ENCODE peak calls at places on chromosomes 4 and X, in nine cellular contexts. One of them, this sample, is unnamed.

GRCh38 chr4:98687876-98688275 is 29.5 kb upstream of the TSPAN5 start:
- DNase-seq in AG09309: no peak
- DNase-seq in astrocyte of the spinal cord: no peak
- DNase-seq in GM20000: no peak
- DNase-seq in NCI-H510A treated with DMSO at 0.1 percent for 48 hours: no peak
- DNase-seq in heart left ventricle: no peak
- DNase-seq in caudate nucleus: no peak
- DNase-seq in hippocampal formation: no peak
- DNase-seq in psoas muscle: no peak
- DNase-seq in this sample: no peak

GRCh38 chr4:94332983-94333590 is 9.5 kb downstream of the HPGDS start:
- DNase-seq in psoas muscle: no peak
- DNase-seq in GM20000: no peak
- DNase-seq in hippocampal formation: no peak
- DNase-seq in NCI-H510A treated with DMSO at 0.1 percent for 48 hours: no peak
- DNase-seq in astrocyte of the spinal cord: no peak
- DNase-seq in heart left ventricle: no peak
- DNase-seq in caudate nucleus: no peak
- DNase-seq in AG09309: no peak
- DNase-seq in this sample: no peak

GRCh38 chrX:141669689-141670088 is 28.9 kb downstream of the SPANXD start:
- DNase-seq in heart left ventricle: no peak
- DNase-seq in NCI-H510A treated with DMSO at 0.1 percent for 48 hours: no peak
- DNase-seq in AG09309: no peak
- DNase-seq in caudate nucleus: no peak
- DNase-seq in GM20000: no peak
- DNase-seq in psoas muscle: no peak
- DNase-seq in astrocyte of the spinal cord: peak; percentile 21
- DNase-seq in hippocampal formation: peak; percentile 0
- DNase-seq in this sample: no peak

GRCh38 chr4:139514382-139515059 is 41.5 kb downstream of the SETD7 start:
- DNase-seq in heart left ventricle: no peak
- DNase-seq in astrocyte of the spinal cord: no peak
- DNase-seq in NCI-H510A treated with DMSO at 0.1 percent for 48 hours: peak; percentile 65
- DNase-seq in hippocampal formation: no peak
- DNase-seq in caudate nucleus: no peak
- DNase-seq in GM20000: no peak
- DNase-seq in psoas muscle: no peak
- DNase-seq in AG09309: no peak
- DNase-seq in this sample: peak; percentile 78

GRCh38 chr4:150570123-150570522 is 11.8 kb upstream of the MAB21L2 start:
- DNase-seq in psoas muscle: no peak
- DNase-seq in hippocampal formation: no peak
- DNase-seq in caudate nucleus: no peak
- DNase-seq in GM20000: no peak
- DNase-seq in heart left ventricle: no peak
- DNase-seq in NCI-H510A treated with DMSO at 0.1 percent for 48 hours: no peak
- DNase-seq in astrocyte of the spinal cord: no peak
- DNase-seq in AG09309: no peak
- DNase-seq in this sample: no peak

GRCh38 chrX:73963682-73964081 is 340.3 kb upstream of the ZCCHC13 start:
- DNase-seq in AG09309: no peak
- DNase-seq in psoas muscle: peak; percentile 50
- DNase-seq in heart left ventricle: peak; percentile 46
- DNase-seq in caudate nucleus: no peak
- DNase-seq in NCI-H510A treated with DMSO at 0.1 percent for 48 hours: no peak
- DNase-seq in hippocampal formation: no peak
- DNase-seq in GM20000: no peak
- DNase-seq in astrocyte of the spinal cord: no peak
- DNase-seq in this sample: no peak

GRCh38 chrX:8033175-8033574 is 106.0 kb upstream of the PNPLA4 start:
- DNase-seq in hippocampal formation: no peak
- DNase-seq in caudate nucleus: no peak
- DNase-seq in NCI-H510A treated with DMSO at 0.1 percent for 48 hours: peak; percentile 12
- DNase-seq in heart left ventricle: no peak
- DNase-seq in astrocyte of the spinal cord: no peak
- DNase-seq in GM20000: no peak
- DNase-seq in psoas muscle: no peak
- DNase-seq in AG09309: no peak
- DNase-seq in this sample: no peak

GRCh38 chrX:46683023-46683422 is 75.9 kb downstream of the SLC9A7 start:
- DNase-seq in GM20000: no peak
- DNase-seq in AG09309: no peak
- DNase-seq in hippocampal formation: no peak
- DNase-seq in psoas muscle: no peak
- DNase-seq in astrocyte of the spinal cord: no peak
- DNase-seq in caudate nucleus: no peak
- DNase-seq in heart left ventricle: no peak
- DNase-seq in NCI-H510A treated with DMSO at 0.1 percent for 48 hours: no peak
- DNase-seq in this sample: no peak

GRCh38 chr4:38751341-38752043 is 31.3 kb downstream of the TLR10 start:
- DNase-seq in AG09309: no peak
- DNase-seq in psoas muscle: no peak
- DNase-seq in astrocyte of the spinal cord: no peak
- DNase-seq in GM20000: no peak
- DNase-seq in hippocampal formation: no peak
- DNase-seq in heart left ventricle: no peak
- DNase-seq in NCI-H510A treated with DMSO at 0.1 percent for 48 hours: peak; percentile 43
- DNase-seq in caudate nucleus: no peak
- DNase-seq in this sample: peak; percentile 20

GRCh38 chr4:86848136-86848535 is 1.0 kb downstream of the SLC10A6 start:
- DNase-seq in hippocampal formation: no peak
- DNase-seq in NCI-H510A treated with DMSO at 0.1 percent for 48 hours: no peak
- DNase-seq in astrocyte of the spinal cord: peak; percentile 37
- DNase-seq in caudate nucleus: no peak
- DNase-seq in heart left ventricle: no peak
- DNase-seq in psoas muscle: no peak
- DNase-seq in GM20000: no peak
- DNase-seq in AG09309: no peak
- DNase-seq in this sample: no peak

GRCh38 chrX:120446503-120446902 is 22.6 kb downstream of the LAMP2 start:
- DNase-seq in hippocampal formation: no peak
- DNase-seq in caudate nucleus: no peak
- DNase-seq in astrocyte of the spinal cord: peak; percentile 75
- DNase-seq in AG09309: peak; percentile 11
- DNase-seq in GM20000: no peak
- DNase-seq in psoas muscle: no peak
- DNase-seq in heart left ventricle: no peak
- DNase-seq in NCI-H510A treated with DMSO at 0.1 percent for 48 hours: no peak
- DNase-seq in this sample: peak; percentile 3

GRCh38 chrX:115639481-115639880 is 78.5 kb downstream of the PLS3 start:
- DNase-seq in GM20000: no peak
- DNase-seq in caudate nucleus: no peak
- DNase-seq in AG09309: no peak
- DNase-seq in NCI-H510A treated with DMSO at 0.1 percent for 48 hours: no peak
- DNase-seq in psoas muscle: no peak
- DNase-seq in hippocampal formation: no peak
- DNase-seq in astrocyte of the spinal cord: no peak
- DNase-seq in heart left ventricle: no peak
- DNase-seq in this sample: no peak

GRCh38 chrX:138866643-138867042 is 155.1 kb upstream of the FGF13 start:
- DNase-seq in AG09309: no peak
- DNase-seq in GM20000: no peak
- DNase-seq in caudate nucleus: no peak
- DNase-seq in astrocyte of the spinal cord: no peak
- DNase-seq in hippocampal formation: no peak
- DNase-seq in heart left ventricle: no peak
- DNase-seq in NCI-H510A treated with DMSO at 0.1 percent for 48 hours: no peak
- DNase-seq in psoas muscle: no peak
- DNase-seq in this sample: no peak

GRCh38 chr4:182885022-182885737 is 32.0 kb downstream of the DCTD start:
- DNase-seq in NCI-H510A treated with DMSO at 0.1 percent for 48 hours: no peak
- DNase-seq in caudate nucleus: no peak
- DNase-seq in GM20000: no peak
- DNase-seq in psoas muscle: no peak
- DNase-seq in hippocampal formation: no peak
- DNase-seq in heart left ventricle: no peak
- DNase-seq in astrocyte of the spinal cord: no peak
- DNase-seq in AG09309: no peak
- DNase-seq in this sample: no peak

GRCh38 chrX:153781428-153782047 is 697 bp downstream of the SRPK3 start:
- DNase-seq in hippocampal formation: no peak
- DNase-seq in caudate nucleus: no peak
- DNase-seq in psoas muscle: no peak
- DNase-seq in astrocyte of the spinal cord: no peak
- DNase-seq in AG09309: no peak
- DNase-seq in NCI-H510A treated with DMSO at 0.1 percent for 48 hours: no peak
- DNase-seq in GM20000: no peak
- DNase-seq in heart left ventricle: peak; percentile 24
- DNase-seq in this sample: peak; percentile 21

GRCh38 chrX:16700734-16701133 is 11.7 kb downstream of the CTPS2 start:
- DNase-seq in GM20000: no peak
- DNase-seq in astrocyte of the spinal cord: no peak
- DNase-seq in heart left ventricle: no peak
- DNase-seq in AG09309: no peak
- DNase-seq in psoas muscle: no peak
- DNase-seq in NCI-H510A treated with DMSO at 0.1 percent for 48 hours: no peak
- DNase-seq in hippocampal formation: no peak
- DNase-seq in caudate nucleus: no peak
- DNase-seq in this sample: no peak

GRCh38 chrX:72609313-72609712 is 36.7 kb upstream of the HDAC8 start:
- DNase-seq in psoas muscle: no peak
- DNase-seq in hippocampal formation: no peak
- DNase-seq in AG09309: no peak
- DNase-seq in GM20000: peak; percentile 1
- DNase-seq in caudate nucleus: no peak
- DNase-seq in heart left ventricle: no peak
- DNase-seq in astrocyte of the spinal cord: peak; percentile 5
- DNase-seq in NCI-H510A treated with DMSO at 0.1 percent for 48 hours: no peak
- DNase-seq in this sample: no peak

GRCh38 chrX:9189286-9189685 is 155.4 kb upstream of the FAM9B start:
- DNase-seq in caudate nucleus: no peak
- DNase-seq in psoas muscle: no peak
- DNase-seq in astrocyte of the spinal cord: no peak
- DNase-seq in heart left ventricle: no peak
- DNase-seq in hippocampal formation: no peak
- DNase-seq in NCI-H510A treated with DMSO at 0.1 percent for 48 hours: peak; percentile 24
- DNase-seq in GM20000: no peak
- DNase-seq in AG09309: no peak
- DNase-seq in this sample: peak; percentile 28

GRCh38 chrX:77938083-77938482 is 27.6 kb downstream of the ATP7A start:
- DNase-seq in heart left ventricle: no peak
- DNase-seq in AG09309: no peak
- DNase-seq in GM20000: no peak
- DNase-seq in NCI-H510A treated with DMSO at 0.1 percent for 48 hours: no peak
- DNase-seq in hippocampal formation: no peak
- DNase-seq in astrocyte of the spinal cord: no peak
- DNase-seq in caudate nucleus: no peak
- DNase-seq in psoas muscle: no peak
- DNase-seq in this sample: no peak

GRCh38 chr4:1080961-1081688 is 32.2 kb downstream of the RNF212 start:
- DNase-seq in heart left ventricle: no peak
- DNase-seq in NCI-H510A treated with DMSO at 0.1 percent for 48 hours: no peak
- DNase-seq in caudate nucleus: peak; percentile 49
- DNase-seq in GM20000: no peak
- DNase-seq in astrocyte of the spinal cord: peak; percentile 53
- DNase-seq in psoas muscle: no peak
- DNase-seq in hippocampal formation: no peak
- DNase-seq in AG09309: no peak
- DNase-seq in this sample: no peak

GRCh38 chrX:20571611-20572010 is 304.9 kb upstream of the RPS6KA3 start:
- DNase-seq in astrocyte of the spinal cord: peak; percentile 6
- DNase-seq in AG09309: no peak
- DNase-seq in GM20000: no peak
- DNase-seq in caudate nucleus: no peak
- DNase-seq in psoas muscle: no peak
- DNase-seq in NCI-H510A treated with DMSO at 0.1 percent for 48 hours: no peak
- DNase-seq in heart left ventricle: no peak
- DNase-seq in hippocampal formation: no peak
- DNase-seq in this sample: no peak

GRCh38 chr4:109079731-109080130 is 222.7 kb downstream of the COL25A1 start:
- DNase-seq in AG09309: no peak
- DNase-seq in astrocyte of the spinal cord: peak; percentile 33
- DNase-seq in NCI-H510A treated with DMSO at 0.1 percent for 48 hours: peak; percentile 5
- DNase-seq in hippocampal formation: no peak
- DNase-seq in caudate nucleus: no peak
- DNase-seq in GM20000: no peak
- DNase-seq in psoas muscle: no peak
- DNase-seq in heart left ventricle: no peak
- DNase-seq in this sample: no peak

GRCh38 chr4:127533028-127533700 is 99.6 kb upstream of the INTU start:
- DNase-seq in AG09309: no peak
- DNase-seq in NCI-H510A treated with DMSO at 0.1 percent for 48 hours: no peak
- DNase-seq in GM20000: no peak
- DNase-seq in hippocampal formation: no peak
- DNase-seq in astrocyte of the spinal cord: no peak
- DNase-seq in caudate nucleus: no peak
- DNase-seq in heart left ventricle: peak; percentile 84
- DNase-seq in psoas muscle: peak; percentile 29
- DNase-seq in this sample: no peak

GRCh38 chrX:73850124-73851013 is 287.4 kb downstream of the CHIC1 start:
- DNase-seq in astrocyte of the spinal cord: peak; percentile 38
- DNase-seq in NCI-H510A treated with DMSO at 0.1 percent for 48 hours: no peak
- DNase-seq in caudate nucleus: no peak
- DNase-seq in hippocampal formation: no peak
- DNase-seq in GM20000: peak; percentile 9
- DNase-seq in AG09309: no peak
- DNase-seq in psoas muscle: peak; percentile 55
- DNase-seq in heart left ventricle: no peak
- DNase-seq in this sample: no peak

GRCh38 chrX:47595701-47596655 is 13.7 kb downstream of the TIMP1 start:
- DNase-seq in GM20000: no peak
- DNase-seq in AG09309: peak; percentile 25
- DNase-seq in heart left ventricle: no peak
- DNase-seq in astrocyte of the spinal cord: peak; percentile 80
- DNase-seq in hippocampal formation: no peak
- DNase-seq in caudate nucleus: no peak
- DNase-seq in psoas muscle: no peak
- DNase-seq in NCI-H510A treated with DMSO at 0.1 percent for 48 hours: no peak
- DNase-seq in this sample: peak; percentile 8

GRCh38 chrX:10208953-10209352 is 52.2 kb downstream of the CLCN4 start:
- DNase-seq in AG09309: no peak
- DNase-seq in psoas muscle: no peak
- DNase-seq in NCI-H510A treated with DMSO at 0.1 percent for 48 hours: no peak
- DNase-seq in GM20000: no peak
- DNase-seq in hippocampal formation: no peak
- DNase-seq in heart left ventricle: no peak
- DNase-seq in caudate nucleus: no peak
- DNase-seq in astrocyte of the spinal cord: no peak
- DNase-seq in this sample: peak; percentile 22

GRCh38 chr4:158020734-158021346 is 152.0 kb downstream of the GASK1B start:
- DNase-seq in psoas muscle: no peak
- DNase-seq in GM20000: no peak
- DNase-seq in caudate nucleus: no peak
- DNase-seq in AG09309: no peak
- DNase-seq in astrocyte of the spinal cord: peak; percentile 94
- DNase-seq in heart left ventricle: no peak
- DNase-seq in hippocampal formation: no peak
- DNase-seq in NCI-H510A treated with DMSO at 0.1 percent for 48 hours: no peak
- DNase-seq in this sample: no peak

GRCh38 chr4:80197132-80197573 is at the start of gene PRDM8:
- DNase-seq in psoas muscle: no peak
- DNase-seq in astrocyte of the spinal cord: no peak
- DNase-seq in NCI-H510A treated with DMSO at 0.1 percent for 48 hours: peak; percentile 28
- DNase-seq in hippocampal formation: peak; percentile 91
- DNase-seq in GM20000: no peak
- DNase-seq in heart left ventricle: no peak
- DNase-seq in AG09309: no peak
- DNase-seq in caudate nucleus: peak; percentile 70
- DNase-seq in this sample: no peak

GRCh38 chrX:152958047-152958446 is 35.9 kb downstream of the PNMA5 start:
- DNase-seq in NCI-H510A treated with DMSO at 0.1 percent for 48 hours: no peak
- DNase-seq in psoas muscle: no peak
- DNase-seq in AG09309: no peak
- DNase-seq in hippocampal formation: peak; percentile 10
- DNase-seq in GM20000: peak; percentile 7
- DNase-seq in astrocyte of the spinal cord: no peak
- DNase-seq in heart left ventricle: no peak
- DNase-seq in caudate nucleus: no peak
- DNase-seq in this sample: peak; percentile 7

GRCh38 chr4:165972747-165973146 is 99.7 kb downstream of the TLL1 start:
- DNase-seq in GM20000: no peak
- DNase-seq in heart left ventricle: no peak
- DNase-seq in hippocampal formation: no peak
- DNase-seq in AG09309: no peak
- DNase-seq in caudate nucleus: no peak
- DNase-seq in astrocyte of the spinal cord: no peak
- DNase-seq in psoas muscle: no peak
- DNase-seq in NCI-H510A treated with DMSO at 0.1 percent for 48 hours: no peak
- DNase-seq in this sample: no peak

GRCh38 chr4:42436950-42437349 is 39.7 kb downstream of the SHISA3 start:
- DNase-seq in heart left ventricle: no peak
- DNase-seq in caudate nucleus: no peak
- DNase-seq in astrocyte of the spinal cord: no peak
- DNase-seq in AG09309: no peak
- DNase-seq in GM20000: no peak
- DNase-seq in hippocampal formation: no peak
- DNase-seq in psoas muscle: no peak
- DNase-seq in NCI-H510A treated with DMSO at 0.1 percent for 48 hours: no peak
- DNase-seq in this sample: no peak